ENCODE peak calls at places on chromosomes 16 and 17, in nine cellular contexts. P, B, W, K, X, Q, U, E and G are unnamed samples.

GRCh38 chr16:67456383-67457140 is 24.4 kb downstream of the ATP6V0D1 start:
- DNase-seq in P (no peak), B (no peak), W (peak), K (peak), X (peak), Q (no peak), U (no peak), E (peak), G (peak)

GRCh38 chr16:4803479-4804243 is 1.2 kb upstream of the ROGDI start:
- DNase-seq in P (no peak), B (no peak), W (no peak), K (no peak), X (no peak), Q (no peak), U (no peak), E (no peak), G (no peak)

GRCh38 chr17:2688351-2689342 is 22.9 kb downstream of the CLUH start:
- DNase-seq in P (no peak), B (no peak), W (no peak), K (no peak), X (no peak), Q (no peak), U (no peak), E (peak), G (no peak)

GRCh38 chr17:64090144-64090543 is 39.8 kb downstream of the ERN1 start:
- DNase-seq in P (no peak), B (no peak), W (no peak), K (no peak), X (no peak), Q (no peak), U (no peak), E (no peak), G (no peak)

GRCh38 chr16:85641776-85642176 is 28.7 kb downstream of the GSE1 start:
- DNase-seq in P (no peak), B (no peak), W (peak), K (no peak), X (no peak), Q (no peak), U (no peak), E (no peak), G (peak)

GRCh38 chr16:67395458-67396158 is 2.3 kb upstream of the TPPP3 start:
- DNase-seq in P (no peak), B (no peak), W (no peak), K (no peak), X (peak), Q (no peak), U (no peak), E (no peak), G (no peak)

GRCh38 chr17:66540131-66540781 is 237.8 kb downstream of the PRKCA start:
- DNase-seq in P (no peak), B (no peak), W (peak), K (no peak), X (peak), Q (peak), U (peak), E (peak), G (peak)

GRCh38 chr16:70563571-70563970 is 40.0 kb downstream of the SF3B3 start:
- DNase-seq in P (no peak), B (no peak), W (no peak), K (no peak), X (no peak), Q (no peak), U (no peak), E (no peak), G (no peak)

GRCh38 chr17:6506679-6507231 is 49.6 kb downstream of the PITPNM3 start:
- DNase-seq in P (no peak), B (no peak), W (peak), K (peak), X (no peak), Q (no peak), U (no peak), E (no peak), G (peak)

GRCh38 chr17:42365136-42365535 is 23.1 kb downstream of the STAT3 start:
- DNase-seq in P (no peak), B (no peak), W (no peak), K (no peak), X (peak), Q (peak), U (no peak), E (no peak), G (peak)

GRCh38 chr16:66435896-66436295 is 8.8 kb downstream of the BEAN1 start:
- DNase-seq in P (no peak), B (no peak), W (no peak), K (no peak), X (no peak), Q (no peak), U (no peak), E (no peak), G (no peak)